ENCODE peak calls at places on chromosomes 6 and 20, in four cellular contexts. I is substantia nigra; Z is Calu3; Q is stimulated activated CD4-positive, alpha-beta T cell treated with anti-CD3 and anti-CD28 coated beads, Interleukin-1b, Interleukin-23, amount 100 ng/mL, for 1 hour. M is an unnamed sample.

GRCh38 chr20:49787371-49788357 is 25.0 kb upstream of the SLC9A8 start:
- DNase-seq in I (no peak), Z (no peak), Q (no peak), M (no peak)

GRCh38 chr20:25317351-25318075 is 69.6 kb downstream of the PYGB start:
- DNase-seq in I (no peak), Z (no peak), Q (no peak), M (no peak)

GRCh38 chr20:63064745-63065711 is 58.3 kb upstream of the BHLHE23 start:
- DNase-seq in I (no peak), Z (no peak), Q (no peak), M (no peak)

GRCh38 chr6:168130683-168131371 is 51.8 kb upstream of the FRMD1 start:
- DNase-seq in I (no peak), Z (no peak), Q (no peak), M (no peak)

GRCh38 chr6:118514689-118515088 is 33.4 kb upstream of the PLN start:
- DNase-seq in I (no peak), Z (no peak), Q (no peak), M (no peak)

GRCh38 chr20:1595333-1595732 is 24.5 kb downstream of the SIRPB1 start:
- DNase-seq in I (no peak), Z (no peak), Q (no peak), M (no peak)

GRCh38 chr6:73309534-73309783 is 44.6 kb downstream of the DPPA5 start:
- DNase-seq in I (no peak), Z (no peak), Q (no peak), M (no peak)

GRCh38 chr20:2475850-2476741 is 5.5 kb upstream of the SNRPB start:
- DNase-seq in I (no peak), Z (no peak), Q (no peak), M (no peak)

GRCh38 chr6:135358251-135358821 is 139.2 kb downstream of the AHI1 start:
- DNase-seq in I (no peak), Z (no peak), Q (no peak), M (peak; percentile 74)

GRCh38 chr20:48203252-48203651 is 418.0 kb upstream of the SULF2 start:
- DNase-seq in I (no peak), Z (no peak), Q (no peak), M (no peak)

GRCh38 chr6:126531840-126532239 is 191.9 kb downstream of the CENPW start:
- DNase-seq in I (no peak), Z (no peak), Q (no peak), M (no peak)

GRCh38 chr20:43507150-43508080 is at the start of gene L3MBTL1:
- DNase-seq in I (no peak), Z (peak; percentile 89), Q (no peak), M (peak; percentile 81)

GRCh38 chr6:43940393-43941087 is 170.5 kb downstream of the VEGFA start:
- DNase-seq in I (no peak), Z (no peak), Q (no peak), M (no peak)

GRCh38 chr20:17655865-17656489 is 26.1 kb downstream of the RRBP1 start:
- DNase-seq in I (no peak), Z (no peak), Q (no peak), M (peak; percentile 64)

GRCh38 chr6:138517635-138518034 is 18.3 kb upstream of the NHSL1 start:
- DNase-seq in I (no peak), Z (peak; percentile 40), Q (peak; percentile 24), M (peak; percentile 58)

GRCh38 chr6:137155830-137156229 is 17.6 kb downstream of the IL22RA2 start:
- DNase-seq in I (no peak), Z (no peak), Q (no peak), M (no peak)

GRCh38 chr6:158024566-158025297 is 43.1 kb downstream of the SYNJ2 start:
- DNase-seq in I (no peak), Z (no peak), Q (no peak), M (no peak)

GRCh38 chr6:149211046-149211571 is 106.4 kb upstream of the TAB2 start:
- DNase-seq in I (no peak), Z (no peak), Q (no peak), M (no peak)

GRCh38 chr6:132816665-132817064 is 2.3 kb downstream of the RPS12 start:
- DNase-seq in I (no peak), Z (no peak), Q (no peak), M (no peak)

GRCh38 chr6:90298459-90299053 is 1.9 kb upstream of the BACH2 start:
- DNase-seq in I (no peak), Z (no peak), Q (no peak), M (no peak)

GRCh38 chr20:62274332-62275262 is 28.2 kb upstream of the ADRM1 start:
- DNase-seq in I (no peak), Z (no peak), Q (no peak), M (no peak)

GRCh38 chr6:39074486-39074885 is 25.9 kb downstream of the GLP1R start:
- DNase-seq in I (no peak), Z (no peak), Q (no peak), M (no peak)

GRCh38 chr20:35461620-35462019 is 6.2 kb downstream of the CEP250 start:
- DNase-seq in I (no peak), Z (no peak), Q (no peak), M (no peak)

GRCh38 chr20:4714818-4715217 is 6.9 kb upstream of the PRND start:
- DNase-seq in I (no peak), Z (no peak), Q (no peak), M (no peak)

GRCh38 chr20:44650777-44651493 is 564 bp downstream of the ADA start:
- DNase-seq in I (no peak), Z (no peak), Q (no peak), M (peak; percentile 25)

GRCh38 chr20:37903317-37904007 is 535 bp downstream of the VSTM2L start:
- DNase-seq in I (no peak), Z (peak; percentile 45), Q (no peak), M (peak; percentile 59)

GRCh38 chr20:43988867-43989266 is 74.2 kb downstream of the TOX2 start:
- DNase-seq in I (no peak), Z (no peak), Q (no peak), M (peak; percentile 27)

GRCh38 chr6:118377711-118378414 is 170.2 kb upstream of the PLN start:
- DNase-seq in I (no peak), Z (no peak), Q (no peak), M (no peak)

GRCh38 chr20:24817351-24817750 is 131.7 kb upstream of the CST7 start:
- DNase-seq in I (no peak), Z (no peak), Q (no peak), M (no peak)

GRCh38 chr20:38308047-38308438 is 4.1 kb downstream of the BPI start:
- DNase-seq in I (no peak), Z (no peak), Q (no peak), M (no peak)

M was measured in GM03348.